ENCODE peak calls at places on chromosome 2, in eight cellular contexts. One of them, this sample, is unnamed.

GRCh38 chr2:42383855-42384530 is 23.0 kb upstream of the COX7A2L start:
- DNase-seq in H9: no peak
- DNase-seq in AG04449: no peak
- DNase-seq in fibroblast of lung: no peak
- DNase-seq in neural crest cell: no peak
- DNase-seq in NB4: no peak
- DNase-seq in lung: no peak
- DNase-seq in heart left ventricle: no peak
- DNase-seq in this sample: no peak

GRCh38 chr2:70850905-70851304 is 15.3 kb upstream of the CD207 start:
- DNase-seq in H9: no peak
- DNase-seq in AG04449: no peak
- DNase-seq in fibroblast of lung: no peak
- DNase-seq in neural crest cell: no peak
- DNase-seq in NB4: no peak
- DNase-seq in lung: no peak
- DNase-seq in heart left ventricle: no peak
- DNase-seq in this sample: no peak

GRCh38 chr2:479031-479430 is 191.1 kb upstream of the ALKAL2 start:
- DNase-seq in H9: no peak
- DNase-seq in AG04449: no peak
- DNase-seq in fibroblast of lung: no peak
- DNase-seq in neural crest cell: no peak
- DNase-seq in NB4: no peak
- DNase-seq in lung: no peak
- DNase-seq in heart left ventricle: no peak
- DNase-seq in this sample: no peak

GRCh38 chr2:100571668-100572067 is 8.9 kb downstream of the PDCL3 start:
- DNase-seq in H9: no peak
- DNase-seq in AG04449: no peak
- DNase-seq in fibroblast of lung: peak
- DNase-seq in neural crest cell: no peak
- DNase-seq in NB4: peak
- DNase-seq in lung: no peak
- DNase-seq in heart left ventricle: no peak
- DNase-seq in this sample: no peak

GRCh38 chr2:62431512-62431911 is 74.5 kb downstream of the TMEM17 start:
- DNase-seq in H9: no peak
- DNase-seq in AG04449: no peak
- DNase-seq in fibroblast of lung: no peak
- DNase-seq in neural crest cell: no peak
- DNase-seq in NB4: no peak
- DNase-seq in lung: no peak
- DNase-seq in heart left ventricle: no peak
- DNase-seq in this sample: no peak

GRCh38 chr2:162795312-162795711 is 43.3 kb downstream of the KCNH7 start:
- DNase-seq in H9: no peak
- DNase-seq in AG04449: no peak
- DNase-seq in fibroblast of lung: no peak
- DNase-seq in neural crest cell: no peak
- DNase-seq in NB4: peak
- DNase-seq in lung: no peak
- DNase-seq in heart left ventricle: no peak
- DNase-seq in this sample: no peak

GRCh38 chr2:109351164-109351756 is 222.3 kb downstream of the SH3RF3 start:
- DNase-seq in H9: no peak
- DNase-seq in AG04449: no peak
- DNase-seq in fibroblast of lung: peak
- DNase-seq in neural crest cell: no peak
- DNase-seq in NB4: no peak
- DNase-seq in lung: peak
- DNase-seq in heart left ventricle: peak
- DNase-seq in this sample: no peak

GRCh38 chr2:28616618-28617017 is 120.8 kb downstream of the PLB1 start:
- DNase-seq in H9: no peak
- DNase-seq in AG04449: no peak
- DNase-seq in fibroblast of lung: peak
- DNase-seq in neural crest cell: no peak
- DNase-seq in NB4: no peak
- DNase-seq in lung: no peak
- DNase-seq in heart left ventricle: no peak
- DNase-seq in this sample: no peak

GRCh38 chr2:218074031-218074430 is 5.0 kb downstream of the RUFY4 start:
- DNase-seq in H9: peak
- DNase-seq in AG04449: no peak
- DNase-seq in fibroblast of lung: no peak
- DNase-seq in neural crest cell: peak
- DNase-seq in NB4: peak
- DNase-seq in lung: no peak
- DNase-seq in heart left ventricle: no peak
- DNase-seq in this sample: no peak
- TF ChIP-seq CTCF in H9: peak
- TF ChIP-seq CTCF in AG04449: peak
- TF ChIP-seq CTCF in fibroblast of lung: peak
- TF ChIP-seq CTCF in neural crest cell: peak
- TF ChIP-seq CTCF in NB4: peak
- TF ChIP-seq CTCF in lung: no peak
- TF ChIP-seq CTCF in heart left ventricle: peak
- TF ChIP-seq CTCF in this sample: peak

DNA sequence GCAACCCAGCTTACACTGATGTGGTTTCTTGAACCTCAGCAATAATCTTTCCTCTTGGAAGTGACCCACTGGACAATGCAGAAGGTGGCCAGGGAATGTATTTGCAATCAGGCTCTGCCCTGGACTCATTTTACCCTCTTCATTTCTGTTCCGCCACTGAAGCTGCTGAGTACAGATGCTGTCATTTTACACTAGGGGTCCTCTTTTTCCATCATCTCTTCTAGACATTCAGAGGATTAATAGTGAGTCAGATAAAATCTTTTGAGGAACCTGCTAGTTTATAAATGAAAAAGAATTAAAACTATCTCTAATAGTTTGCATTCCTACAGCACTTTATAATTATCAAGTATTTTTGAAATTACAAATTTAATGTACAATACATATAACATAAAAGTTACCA is 87.9 kb upstream of the PNPT1 start:
- DNase-seq in H9: no peak
- DNase-seq in AG04449: no peak
- DNase-seq in fibroblast of lung: no peak
- DNase-seq in neural crest cell: no peak
- DNase-seq in NB4: no peak
- DNase-seq in lung: no peak
- DNase-seq in heart left ventricle: no peak
- DNase-seq in this sample: no peak
- TF ChIP-seq CTCF in H9: peak
- TF ChIP-seq CTCF in AG04449: no peak
- TF ChIP-seq CTCF in fibroblast of lung: no peak
- TF ChIP-seq CTCF in neural crest cell: no peak
- TF ChIP-seq CTCF in NB4: no peak
- TF ChIP-seq CTCF in lung: no peak
- TF ChIP-seq CTCF in heart left ventricle: no peak
- TF ChIP-seq CTCF in this sample: no peak

DNA sequence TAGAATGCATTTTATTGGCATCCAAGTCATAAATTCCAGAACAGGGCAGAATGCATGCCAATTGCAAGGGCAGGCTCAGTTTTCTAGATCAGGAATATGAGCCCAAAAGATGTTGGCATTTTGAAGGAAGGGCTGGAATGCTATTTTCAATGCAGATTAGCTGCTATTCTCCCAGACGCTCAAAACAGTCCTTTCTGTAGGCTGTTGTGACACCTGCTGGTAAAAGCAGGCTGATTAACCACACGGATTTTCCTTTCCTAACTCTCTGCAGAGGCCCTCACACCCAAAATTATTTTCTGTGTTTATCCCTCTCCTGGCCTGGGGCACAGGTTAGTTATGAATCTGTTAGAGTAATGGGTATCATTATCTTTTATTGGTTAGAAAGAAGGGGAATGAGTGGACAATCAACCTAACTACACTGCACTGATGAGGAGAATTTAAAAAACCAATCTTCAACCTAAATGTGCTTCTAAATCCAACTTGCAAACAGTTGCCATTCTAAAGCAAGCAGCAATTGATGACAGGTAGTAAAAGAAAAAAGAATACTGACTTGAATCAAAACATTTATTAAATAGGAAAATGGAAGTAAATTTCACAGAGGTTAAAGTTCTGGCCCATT is 94.0 kb downstream of the PLA2R1 start:
- DNase-seq in H9: peak
- DNase-seq in AG04449: no peak
- DNase-seq in fibroblast of lung: peak
- DNase-seq in neural crest cell: peak
- DNase-seq in NB4: peak
- DNase-seq in lung: no peak
- DNase-seq in heart left ventricle: peak
- DNase-seq in this sample: no peak
- TF ChIP-seq CTCF in H9: peak
- TF ChIP-seq CTCF in AG04449: peak
- TF ChIP-seq CTCF in fibroblast of lung: peak
- TF ChIP-seq CTCF in neural crest cell: peak
- TF ChIP-seq CTCF in NB4: peak
- TF ChIP-seq CTCF in lung: peak
- TF ChIP-seq CTCF in heart left ventricle: peak
- TF ChIP-seq CTCF in this sample: no peak

DNA sequence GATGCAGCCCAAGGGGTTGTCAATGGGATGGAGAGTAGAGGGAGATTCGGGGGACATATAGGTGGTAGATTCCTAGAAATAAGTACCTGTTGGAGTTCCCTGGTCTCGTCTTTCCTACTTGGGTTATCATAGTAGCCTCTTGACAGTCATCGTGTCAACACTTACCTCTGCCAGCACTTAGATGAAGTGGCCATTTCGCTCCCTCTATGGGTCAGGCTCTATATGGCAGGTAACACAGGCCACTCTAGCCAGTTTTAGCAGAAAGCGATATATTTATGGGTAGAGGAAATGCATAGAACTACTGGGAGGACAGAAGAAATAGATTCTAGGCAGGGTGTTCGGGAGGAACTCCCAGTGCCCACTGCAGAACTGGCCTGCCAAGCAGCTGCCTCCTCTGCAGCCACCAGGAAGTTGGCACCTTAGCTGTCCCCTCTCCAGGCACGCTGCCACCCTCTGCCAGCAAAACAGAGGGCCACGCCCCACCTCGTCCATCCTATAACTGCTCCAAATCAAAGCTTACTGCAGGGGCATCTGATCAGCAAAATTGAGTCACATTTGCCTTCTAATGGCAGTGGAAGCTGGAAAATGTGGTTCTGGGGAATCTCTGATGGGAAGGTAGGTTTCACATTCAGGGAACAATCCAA is 181.3 kb downstream of the INSIG2 start:
- DNase-seq in H9: no peak
- DNase-seq in AG04449: no peak
- DNase-seq in fibroblast of lung: no peak
- DNase-seq in neural crest cell: no peak
- DNase-seq in NB4: peak
- DNase-seq in lung: no peak
- DNase-seq in heart left ventricle: no peak
- DNase-seq in this sample: no peak
- TF ChIP-seq CTCF in H9: peak
- TF ChIP-seq CTCF in AG04449: no peak
- TF ChIP-seq CTCF in fibroblast of lung: no peak
- TF ChIP-seq CTCF in neural crest cell: peak
- TF ChIP-seq CTCF in NB4: peak
- TF ChIP-seq CTCF in lung: no peak
- TF ChIP-seq CTCF in heart left ventricle: no peak
- TF ChIP-seq CTCF in this sample: no peak

GRCh38 chr2:117984208-117984607 is 29.7 kb downstream of the CCDC93 start:
- DNase-seq in H9: no peak
- DNase-seq in AG04449: no peak
- DNase-seq in fibroblast of lung: no peak
- DNase-seq in neural crest cell: no peak
- DNase-seq in NB4: no peak
- DNase-seq in lung: no peak
- DNase-seq in heart left ventricle: no peak
- DNase-seq in this sample: no peak

GRCh38 chr2:117982376-117983033 is 31.4 kb downstream of the CCDC93 start:
- DNase-seq in H9: peak
- DNase-seq in AG04449: no peak
- DNase-seq in fibroblast of lung: no peak
- DNase-seq in neural crest cell: no peak
- DNase-seq in NB4: no peak
- DNase-seq in lung: no peak
- DNase-seq in heart left ventricle: no peak
- DNase-seq in this sample: no peak

GRCh38 chr2:117983040-117983439 is 30.8 kb downstream of the CCDC93 start:
- DNase-seq in H9: no peak
- DNase-seq in AG04449: no peak
- DNase-seq in fibroblast of lung: no peak
- DNase-seq in neural crest cell: no peak
- DNase-seq in NB4: no peak
- DNase-seq in lung: no peak
- DNase-seq in heart left ventricle: no peak
- DNase-seq in this sample: no peak

GRCh38 chr2:117987121-117987520 is 26.7 kb downstream of the CCDC93 start:
- DNase-seq in H9: no peak
- DNase-seq in AG04449: no peak
- DNase-seq in fibroblast of lung: no peak
- DNase-seq in neural crest cell: no peak
- DNase-seq in NB4: no peak
- DNase-seq in lung: no peak
- DNase-seq in heart left ventricle: no peak
- DNase-seq in this sample: no peak

DNA sequence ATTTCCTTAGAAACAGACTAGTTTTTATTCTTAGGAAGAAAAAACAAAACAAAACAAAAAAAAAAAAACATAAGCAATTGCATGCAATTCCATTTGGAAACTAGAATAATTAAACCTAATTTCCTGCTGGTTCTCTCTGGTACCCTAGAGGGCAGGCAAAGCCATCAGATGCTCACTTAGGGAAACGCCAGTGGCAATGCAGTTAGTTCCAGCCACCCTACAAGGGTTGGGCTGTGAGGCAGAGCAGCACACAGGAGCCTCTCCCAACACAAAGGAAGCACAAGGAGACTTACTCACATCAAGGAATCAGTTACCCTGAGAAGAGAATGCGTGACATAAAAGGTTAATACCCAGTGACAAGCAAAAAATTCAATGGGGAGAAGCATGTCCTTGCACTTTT is 28.8 kb downstream of the CCDC93 start:
- DNase-seq in H9: no peak
- DNase-seq in AG04449: no peak
- DNase-seq in fibroblast of lung: no peak
- DNase-seq in neural crest cell: no peak
- DNase-seq in NB4: no peak
- DNase-seq in lung: no peak
- DNase-seq in heart left ventricle: no peak
- DNase-seq in this sample: no peak
- TF ChIP-seq CTCF in H9: peak
- TF ChIP-seq CTCF in AG04449: no peak
- TF ChIP-seq CTCF in fibroblast of lung: no peak
- TF ChIP-seq CTCF in neural crest cell: no peak
- TF ChIP-seq CTCF in NB4: no peak
- TF ChIP-seq CTCF in lung: no peak
- TF ChIP-seq CTCF in heart left ventricle: no peak
- TF ChIP-seq CTCF in this sample: no peak

GRCh38 chr2:44668336-44668735 is 273.2 kb upstream of the SIX3 start:
- DNase-seq in H9: no peak
- DNase-seq in AG04449: no peak
- DNase-seq in fibroblast of lung: no peak
- DNase-seq in neural crest cell: no peak
- DNase-seq in NB4: peak
- DNase-seq in lung: no peak
- DNase-seq in heart left ventricle: no peak
- DNase-seq in this sample: no peak
- TF ChIP-seq CTCF in H9: peak
- TF ChIP-seq CTCF in AG04449: no peak
- TF ChIP-seq CTCF in fibroblast of lung: no peak
- TF ChIP-seq CTCF in neural crest cell: no peak
- TF ChIP-seq CTCF in NB4: peak
- TF ChIP-seq CTCF in lung: no peak
- TF ChIP-seq CTCF in heart left ventricle: peak
- TF ChIP-seq CTCF in this sample: no peak

GRCh38 chr2:48902521-48902920 is 147.0 kb upstream of the LHCGR start:
- DNase-seq in H9: no peak
- DNase-seq in AG04449: no peak
- DNase-seq in fibroblast of lung: no peak
- DNase-seq in neural crest cell: no peak
- DNase-seq in NB4: peak
- DNase-seq in lung: no peak
- DNase-seq in heart left ventricle: no peak
- DNase-seq in this sample: no peak
- TF ChIP-seq CTCF in H9: peak
- TF ChIP-seq CTCF in AG04449: no peak
- TF ChIP-seq CTCF in fibroblast of lung: no peak
- TF ChIP-seq CTCF in neural crest cell: no peak
- TF ChIP-seq CTCF in NB4: no peak
- TF ChIP-seq CTCF in lung: no peak
- TF ChIP-seq CTCF in heart left ventricle: no peak
- TF ChIP-seq CTCF in this sample: no peak

This sample was measured in natural killer cell.